ENCODE peak calls at places on chromosomes 6 and 20, in eight cellular contexts. A is stomach; S is CD4-positive, alpha-beta T cell; N is colonic mucosa; R is right atrium auricular region; V is PC-3; F is left lung; I is neuronal stem cell. Q is an unnamed sample.

GRCh38 chr6:63275953-63276352 is 43.8 kb downstream of the LGSN start:
- DNase-seq in F (no peak), I (no peak), S (no peak), R (no peak), A (no peak), N (no peak), V (no peak), Q (no peak)

GRCh38 chr6:71287038-71287437 is 1.6 kb upstream of the OGFRL1 start:
- DNase-seq in A (no peak), N (no peak), I (no peak), F (peak; percentile 54), R (no peak), S (no peak), V (no peak), Q (no peak)

GRCh38 chr6:125310994-125311649 is 9.4 kb upstream of the HDDC2 start:
- DNase-seq in R (no peak), F (no peak), N (no peak), S (no peak), V (peak; percentile 70), A (no peak), I (peak; percentile 36), Q (no peak)

GRCh38 chr6:50116390-50116789 is 66.7 kb upstream of the DEFB112 start:
- DNase-seq in V (no peak), N (no peak), R (no peak), A (no peak), S (no peak), F (no peak), I (no peak), Q (no peak)

GRCh38 chr20:32612831-32613595 is 27.9 kb upstream of the NOL4L start:
- DNase-seq in I (no peak), F (no peak), R (no peak), N (no peak), V (no peak), A (no peak), S (no peak), Q (no peak)

GRCh38 chr6:124057448-124057847 is 253.8 kb downstream of the NKAIN2 start:
- DNase-seq in A (no peak), S (no peak), R (no peak), I (no peak), V (no peak), F (no peak), N (no peak), Q (no peak)

GRCh38 chr6:161435426-161436065 is 161.7 kb upstream of the AGPAT4 start:
- DNase-seq in R (no peak), F (no peak), V (no peak), A (no peak), I (no peak), N (no peak), S (no peak), Q (peak; percentile 23)

GRCh38 chr20:57474816-57475215 is 50.1 kb downstream of the CTCFL start:
- DNase-seq in V (no peak), A (no peak), F (no peak), N (no peak), S (no peak), I (no peak), R (no peak), Q (no peak)

GRCh38 chr6:40411881-40412280 is 175.3 kb downstream of the LRFN2 start:
- DNase-seq in I (no peak), A (no peak), N (no peak), V (no peak), F (no peak), R (no peak), S (no peak), Q (no peak)

GRCh38 chr6:37319856-37320255 is 33.9 kb upstream of the RNF8 start:
- DNase-seq in R (no peak), S (no peak), N (no peak), V (peak; percentile 71), F (no peak), A (no peak), I (no peak), Q (no peak)

DNA sequence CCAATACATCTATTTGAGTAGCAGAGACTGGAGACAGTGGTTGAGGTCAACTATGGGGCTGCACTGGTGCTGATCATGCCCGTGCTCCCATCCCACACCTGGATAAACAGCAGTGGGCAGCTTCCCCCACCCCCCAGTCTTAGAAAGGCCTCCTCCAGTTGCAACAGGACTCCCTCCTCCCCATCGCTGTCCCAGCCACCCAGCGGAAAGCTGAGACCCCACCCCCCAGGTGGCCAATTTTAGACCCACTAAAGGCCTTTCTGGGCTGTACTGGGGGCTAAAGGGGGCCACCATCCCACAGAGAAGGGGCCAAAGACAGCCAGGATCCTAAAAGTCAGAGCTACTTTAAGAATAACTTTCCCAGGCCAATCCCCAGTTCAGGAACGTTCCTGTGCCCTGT is 1.2 kb upstream of the SSTR4 start:
- DNase-seq in S (no peak), I (no peak), F (no peak), N (no peak), A (no peak), V (no peak), R (no peak), Q (no peak)
- H3K27me3 ChIP-seq in S (no peaks in the 10 kb centered on the region), I (peaks cover 37% of the 10 kb centered on the region), F (peaks cover 18% of the 10 kb centered on the region), N (peaks cover 4% of the 10 kb centered on the region), A (no peaks in the 10 kb centered on the region), V (peaks cover 11% of the 10 kb centered on the region), R (peaks cover 5% of the 10 kb centered on the region), Q (no peaks in the 10 kb centered on the region)

DNA sequence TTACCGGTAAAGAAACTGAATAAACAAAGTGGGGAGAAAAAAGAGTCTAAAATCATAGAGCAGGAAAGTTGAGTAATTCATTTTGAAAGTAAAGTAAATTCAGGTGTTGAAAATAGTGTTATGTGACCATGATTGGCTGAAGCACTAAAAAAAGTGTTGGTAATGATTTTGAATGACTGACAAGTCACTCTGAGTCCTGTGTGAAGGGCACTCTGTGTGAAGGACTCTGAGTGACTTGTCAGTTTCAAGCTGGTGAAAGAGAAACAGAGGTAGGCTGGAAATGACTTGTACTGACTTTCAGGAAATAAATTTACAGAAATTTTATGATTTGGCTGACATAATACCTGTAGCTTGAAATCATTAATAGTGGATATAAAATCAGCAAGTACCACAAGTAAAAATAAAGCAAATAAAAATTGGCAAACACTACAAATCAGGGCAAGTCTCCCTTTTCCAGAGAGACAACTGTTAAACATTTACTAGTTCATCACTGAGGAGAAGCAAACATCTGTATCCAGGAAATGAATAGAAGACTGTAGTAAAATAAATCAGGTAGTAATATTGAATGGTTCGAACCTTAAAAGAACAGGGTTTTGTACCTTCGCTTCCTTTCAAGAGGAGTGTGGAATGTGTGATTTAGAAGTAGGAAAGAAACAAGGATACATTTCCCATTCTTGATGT is 630.6 kb downstream of the GRIK2 start:
- DNase-seq in V (no peak), N (no peak), F (no peak), S (no peak), R (no peak), I (no peak), A (no peak), Q (no peak)
- H3K27me3 ChIP-seq in V (no peaks in the 10 kb centered on the region), N (no peaks in the 10 kb centered on the region), F (no peaks in the 10 kb centered on the region), S (no peaks in the 10 kb centered on the region), R (no peaks in the 10 kb centered on the region), I (no peaks in the 10 kb centered on the region), A (no peaks in the 10 kb centered on the region), Q (no peaks in the 10 kb centered on the region)

GRCh38 chr20:62588458-62589149 is 53.7 kb upstream of the SLCO4A1 start:
- DNase-seq in V (peak; percentile 60), S (no peak), F (peak; percentile 39), R (no peak), I (no peak), N (no peak), A (no peak), Q (peak; percentile 68)

GRCh38 chr20:62589150-62589498 is 53.2 kb upstream of the SLCO4A1 start:
- DNase-seq in R (no peak), V (no peak), N (no peak), S (no peak), I (no peak), A (no peak), F (peak; percentile 48), Q (no peak)

GRCh38 chr20:62586799-62587198 is 55.5 kb upstream of the SLCO4A1 start:
- DNase-seq in N (no peak), F (no peak), S (no peak), V (no peak), I (no peak), R (no peak), A (no peak), Q (no peak)

GRCh38 chr20:62589720-62590119 is 52.6 kb upstream of the SLCO4A1 start:
- DNase-seq in A (no peak), N (no peak), V (no peak), S (no peak), I (no peak), R (no peak), F (peak; percentile 32), Q (no peak)

DNA sequence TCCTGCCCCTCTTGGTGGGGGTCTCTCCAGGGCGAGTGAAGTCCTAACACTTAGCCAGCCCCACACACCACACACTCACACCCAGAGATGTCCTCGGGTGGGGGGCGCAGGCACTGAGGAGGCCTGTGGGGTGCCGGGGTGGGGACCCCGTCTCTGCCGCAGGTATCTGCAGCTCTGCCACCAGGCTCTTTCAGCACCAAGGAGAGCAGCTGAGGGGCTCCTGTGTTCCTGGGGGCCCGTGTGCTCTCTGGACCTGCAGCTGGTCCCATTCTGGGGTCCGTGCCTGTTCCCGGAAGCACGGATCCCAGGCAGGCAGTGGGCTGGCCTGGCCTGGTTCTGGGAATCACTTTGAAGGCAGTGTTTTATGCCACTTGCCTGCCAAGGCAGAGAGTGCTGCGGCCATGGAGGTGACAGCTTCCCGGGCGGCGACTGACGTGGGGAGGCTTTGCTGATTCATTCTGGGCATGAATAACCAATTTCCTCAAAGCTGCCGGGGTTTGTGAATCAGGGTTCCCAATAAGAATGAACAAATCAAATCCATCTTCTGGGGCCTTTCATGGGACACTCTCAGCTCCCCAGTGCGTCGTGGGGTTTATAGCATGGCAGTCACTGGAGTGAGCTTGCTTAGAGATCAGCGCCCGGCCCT is 54.4 kb upstream of the SLCO4A1 start:
- DNase-seq in V (peak; percentile 48), F (peak; percentile 91), R (no peak), S (no peak), N (no peak), A (no peak), I (peak; percentile 41), Q (peak; percentile 50)
- H3K27me3 ChIP-seq in V (peaks cover under 1% of the 10 kb centered on the region), F (peaks cover 7% of the 10 kb centered on the region), R (no peaks in the 10 kb centered on the region), S (peaks cover 34% of the 10 kb centered on the region), N (no peaks in the 10 kb centered on the region), A (no peaks in the 10 kb centered on the region), I (peaks cover 4% of the 10 kb centered on the region), Q (no peaks in the 10 kb centered on the region)

GRCh38 chr6:33961686-33962085 is 157.9 kb upstream of the MLN start:
- DNase-seq in N (no peak), R (no peak), V (no peak), A (no peak), F (no peak), I (no peak), S (no peak), Q (no peak)

GRCh38 chr6:33959661-33960344 is 156.0 kb upstream of the MLN start:
- DNase-seq in I (no peak), N (no peak), F (no peak), S (no peak), A (no peak), V (peak; percentile 44), R (no peak), Q (no peak)

GRCh38 chr6:33962186-33962585 is 158.4 kb upstream of the MLN start:
- DNase-seq in N (no peak), V (peak; percentile 34), F (no peak), I (no peak), A (no peak), R (no peak), S (no peak), Q (peak; percentile 68)

GRCh38 chr6:33958863-33959651 is 155.3 kb upstream of the MLN start:
- DNase-seq in R (no peak), V (no peak), S (no peak), N (no peak), I (no peak), F (no peak), A (no peak), Q (no peak)

GRCh38 chr6:33960345-33961313 is 156.8 kb upstream of the MLN start:
- DNase-seq in I (no peak), S (no peak), R (no peak), N (no peak), F (no peak), V (peak; percentile 65), A (no peak), Q (peak; percentile 12)
- H3K27me3 ChIP-seq in I (no peaks in the 10 kb centered on the region), S (no peaks in the 10 kb centered on the region), R (no peaks in the 10 kb centered on the region), N (no peaks in the 10 kb centered on the region), F (no peaks in the 10 kb centered on the region), V (peaks cover 10% of the 10 kb centered on the region), A (no peaks in the 10 kb centered on the region), Q (no peaks in the 10 kb centered on the region)

Q was measured in MG63.